ENCODE peak calls at places on chromosomes 2 and 18, in five cellular contexts. One of them, this sample, is unnamed.
A peak's percentile ranks its signal among the peaks of the same experiment; 100 is the strongest.

GRCh38 chr2:230903251-230904150 is 21.5 kb downstream of the GPR55 start:
- DNase-seq in heart left ventricle: no peak
- DNase-seq in T-helper 2 cell: no peak
- DNase-seq in HT1080: no peak
- DNase-seq in D341Med: no peak
- DNase-seq in this sample: no peak

GRCh38 chr2:15313657-15314056 is 247.5 kb downstream of the NBAS start:
- DNase-seq in heart left ventricle: no peak
- DNase-seq in T-helper 2 cell: no peak
- DNase-seq in D341Med: no peak
- DNase-seq in HT1080: peak; percentile 61
- DNase-seq in this sample: no peak

GRCh38 chr2:203783496-203784203 is 77.2 kb downstream of the CD28 start:
- DNase-seq in heart left ventricle: no peak
- DNase-seq in HT1080: no peak
- DNase-seq in D341Med: no peak
- DNase-seq in T-helper 2 cell: no peak
- DNase-seq in this sample: no peak

GRCh38 chr2:219369447-219369861 is 18.3 kb downstream of the DNPEP start:
- DNase-seq in HT1080: no peak
- DNase-seq in D341Med: no peak
- DNase-seq in T-helper 2 cell: no peak
- DNase-seq in heart left ventricle: peak; percentile 65
- DNase-seq in this sample: no peak

GRCh38 chr2:152894051-152894450 is 175.6 kb downstream of the ARL6IP6 start:
- DNase-seq in T-helper 2 cell: no peak
- DNase-seq in D341Med: peak; percentile 64
- DNase-seq in heart left ventricle: no peak
- DNase-seq in HT1080: no peak
- DNase-seq in this sample: no peak

GRCh38 chr2:3659447-3660432 is 1.7 kb downstream of the ALLC start:
- DNase-seq in heart left ventricle: peak; percentile 67
- DNase-seq in T-helper 2 cell: no peak
- DNase-seq in D341Med: peak; percentile 66
- DNase-seq in HT1080: no peak
- DNase-seq in this sample: no peak

GRCh38 chr2:200454839-200455801 is 54.7 kb downstream of the KCTD18 start:
- DNase-seq in HT1080: peak; percentile 84
- DNase-seq in heart left ventricle: no peak
- DNase-seq in T-helper 2 cell: no peak
- DNase-seq in D341Med: no peak
- DNase-seq in this sample: no peak

GRCh38 chr18:7256959-7257742 is 26.3 kb downstream of the LRRC30 start:
- DNase-seq in heart left ventricle: no peak
- DNase-seq in T-helper 2 cell: no peak
- DNase-seq in HT1080: no peak
- DNase-seq in D341Med: no peak
- DNase-seq in this sample: no peak

GRCh38 chr2:43044093-43044614 is 182.3 kb downstream of the ZFP36L2 start:
- DNase-seq in T-helper 2 cell: no peak
- DNase-seq in heart left ventricle: peak; percentile 25
- DNase-seq in D341Med: no peak
- DNase-seq in HT1080: no peak
- DNase-seq in this sample: no peak

GRCh38 chr2:100041946-100042345 is 100.4 kb downstream of the AFF3 start:
- DNase-seq in D341Med: no peak
- DNase-seq in heart left ventricle: no peak
- DNase-seq in T-helper 2 cell: no peak
- DNase-seq in HT1080: no peak
- DNase-seq in this sample: no peak